ENCODE peak calls at places on chromosomes 3 and 15, in eight cellular contexts. D is AG09309, B is bronchial epithelial cell, V is foreskin fibroblast, W is Peyer's patch, A is NCI-H82, Z is T-helper 1 cell, P is DMS153. K is an unnamed sample.

GRCh38 chr15:65638681-65639089 is 16.9 kb downstream of the SLC24A1 start:
- DNase-seq in D (peak), B (peak), V (peak), W (no peak), A (peak), Z (peak), P (no peak), K (peak)

GRCh38 chr3:122784436-122784835 is 9.2 kb downstream of the HSPBAP1 start:
- DNase-seq in D (no peak), B (peak), V (no peak), W (no peak), A (no peak), Z (no peak), P (no peak), K (peak)

GRCh38 chr3:194434503-194434902 is 35.4 kb upstream of the GP5 start:
- DNase-seq in D (no peak), B (no peak), V (no peak), W (no peak), A (no peak), Z (no peak), P (no peak), K (no peak)

GRCh38 chr3:64871955-64872354 is 184.2 kb upstream of the ADAMTS9 start:
- DNase-seq in D (no peak), B (no peak), V (no peak), W (no peak), A (no peak), Z (no peak), P (no peak), K (no peak)

GRCh38 chr3:163490119-163490518 is 1588.2 kb downstream of the SI start:
- DNase-seq in D (no peak), B (peak), V (no peak), W (no peak), A (peak), Z (no peak), P (peak), K (peak)

GRCh38 chr3:15271785-15272381 is 60.5 kb downstream of the SH3BP5 start:
- DNase-seq in D (no peak), B (no peak), V (no peak), W (peak), A (no peak), Z (peak), P (no peak), K (no peak)

GRCh38 chr3:188196232-188196990 is 42.5 kb downstream of the LPP start:
- DNase-seq in D (no peak), B (no peak), V (peak), W (no peak), A (no peak), Z (no peak), P (no peak), K (no peak)

GRCh38 chr15:40340038-40340739 is 550 bp downstream of the CCDC9B start:
- DNase-seq in D (no peak), B (no peak), V (no peak), W (no peak), A (peak), Z (no peak), P (peak), K (peak)

GRCh38 chr3:10357592-10358308 is 36.8 kb upstream of the SEC13 start:
- DNase-seq in D (peak), B (peak), V (peak), W (peak), A (no peak), Z (no peak), P (no peak), K (peak)

GRCh38 chr3:49311283-49311682 is 28.6 kb downstream of the USP4 start:
- DNase-seq in D (no peak), B (no peak), V (no peak), W (no peak), A (no peak), Z (no peak), P (no peak), K (no peak)

GRCh38 chr15:82100116-82100795 is 54.4 kb upstream of the MEX3B start:
- DNase-seq in D (no peak), B (no peak), V (peak), W (no peak), A (peak), Z (no peak), P (no peak), K (no peak)

GRCh38 chr15:57562220-57562769 is 29.4 kb upstream of the MYZAP start:
- DNase-seq in D (no peak), B (no peak), V (no peak), W (no peak), A (no peak), Z (no peak), P (no peak), K (no peak)

GRCh38 chr3:181943285-181943684 is 231.6 kb downstream of the SOX2 start:
- DNase-seq in D (no peak), B (no peak), V (no peak), W (no peak), A (no peak), Z (no peak), P (no peak), K (no peak)

GRCh38 chr15:41115088-41115651 is 910 bp downstream of the INO80 start:
- DNase-seq in D (no peak), B (peak), V (peak), W (no peak), A (peak), Z (no peak), P (no peak), K (peak)

GRCh38 chr3:64187065-64187959 is 38.0 kb downstream of the PRICKLE2 start:
- DNase-seq in D (peak), B (peak), V (peak), W (no peak), A (peak), Z (no peak), P (peak), K (peak)

GRCh38 chr3:143170043-143170442 is 50.5 kb downstream of the CHST2 start:
- DNase-seq in D (no peak), B (no peak), V (no peak), W (no peak), A (no peak), Z (no peak), P (no peak), K (no peak)

GRCh38 chr15:76480267-76480666 is 143.7 kb downstream of the ISL2 start:
- DNase-seq in D (no peak), B (no peak), V (no peak), W (no peak), A (no peak), Z (no peak), P (no peak), K (no peak)

GRCh38 chr15:59819047-59819446 is 129.9 kb upstream of the BNIP2 start:
- DNase-seq in D (no peak), B (no peak), V (no peak), W (no peak), A (peak), Z (no peak), P (no peak), K (no peak)

GRCh38 chr3:115330406-115330805 is 183.3 kb upstream of the ZBTB20 start:
- DNase-seq in D (no peak), B (peak), V (peak), W (no peak), A (no peak), Z (no peak), P (peak), K (no peak)

K was measured in RWPE1.